ENCODE peak calls at places on chromosomes 5 and 9, in nine cellular contexts. K, R, P, O, E, Z, V, H and L are unnamed samples.

GRCh38 chr5:56487528-56488115 is 254.5 kb upstream of the ANKRD55 start:
- DNase-seq in O (no peak), E (no peak), Z (no peak), H (no peak), P (no peak), K (no peak), R (no peak), V (no peak), L (no peak)

GRCh38 chr9:97710356-97711222 is 13.4 kb upstream of the XPA start:
- DNase-seq in R (peak), O (peak), H (no peak), K (peak), P (peak), Z (no peak), E (peak), V (peak), L (no peak)

GRCh38 chr9:127567119-127567897 is 44.8 kb upstream of the STXBP1 start:
- DNase-seq in H (no peak), E (no peak), P (no peak), O (peak), K (no peak), V (peak), Z (peak), R (peak), L (no peak)

GRCh38 chr9:89605181-89606048 is 603 bp downstream of the GADD45G start:
- DNase-seq in O (peak), R (peak), P (no peak), E (peak), Z (peak), V (peak), H (no peak), K (peak), L (peak)

GRCh38 chr9:966936-967335 is 9.5 kb upstream of the DMRT3 start:
- DNase-seq in P (no peak), K (no peak), R (peak), E (no peak), H (no peak), Z (no peak), O (no peak), V (no peak), L (no peak)

GRCh38 chr9:81664638-81665513 is 24.5 kb downstream of the TLE1 start:
- DNase-seq in E (no peak), R (no peak), H (no peak), V (no peak), P (no peak), K (no peak), O (no peak), Z (no peak), L (no peak)

GRCh38 chr5:40842351-40842750 is 1.2 kb downstream of the CARD6 start:
- DNase-seq in P (peak), Z (no peak), H (no peak), V (no peak), O (no peak), K (no peak), R (no peak), E (peak), L (no peak)

GRCh38 chr5:25295067-25295466 is 650.3 kb upstream of the CDH10 start:
- DNase-seq in K (no peak), E (peak), V (no peak), O (no peak), P (no peak), H (no peak), Z (no peak), R (no peak), L (no peak)

GRCh38 chr5:78527054-78527884 is 121.3 kb downstream of the LHFPL2 start:
- DNase-seq in P (peak), H (peak), R (peak), Z (no peak), V (peak), K (peak), O (no peak), E (peak), L (no peak)

GRCh38 chr9:5531251-5531972 is 21.1 kb downstream of the PDCD1LG2 start:
- DNase-seq in E (peak), R (no peak), V (no peak), Z (no peak), H (no peak), K (no peak), O (no peak), P (no peak), L (no peak)

GRCh38 chr9:117839862-117840261 is 135.7 kb downstream of the TLR4 start:
- DNase-seq in K (no peak), E (no peak), Z (no peak), R (no peak), V (no peak), P (no peak), H (no peak), O (no peak), L (peak)

GRCh38 chr9:93663877-93664548 is 87.6 kb downstream of the PHF2 start:
- DNase-seq in R (no peak), V (no peak), E (no peak), K (no peak), P (no peak), Z (peak), H (no peak), O (no peak), L (no peak)

GRCh38 chr9:96554801-96555566 is 64.7 kb downstream of the CDC14B start:
- DNase-seq in Z (no peak), V (no peak), H (no peak), P (no peak), E (no peak), R (no peak), O (no peak), K (peak), L (no peak)

GRCh38 chr9:131815971-131816873 is 76.3 kb upstream of the RAPGEF1 start:
- DNase-seq in E (no peak), P (no peak), H (no peak), O (no peak), V (no peak), K (no peak), R (no peak), Z (no peak), L (no peak)

GRCh38 chr5:36378551-36378950 is 76.8 kb upstream of the RANBP3L start:
- DNase-seq in Z (no peak), R (no peak), K (no peak), P (no peak), H (no peak), V (no peak), O (no peak), E (peak), L (no peak)

GRCh38 chr5:123351820-123352219 is 71.4 kb downstream of the CEP120 start:
- DNase-seq in Z (no peak), E (no peak), P (no peak), R (no peak), O (no peak), H (no peak), K (no peak), V (no peak), L (no peak)

GRCh38 chr5:95870105-95870672 is 47.7 kb upstream of the GLRX start:
- DNase-seq in V (no peak), O (no peak), Z (no peak), K (no peak), R (no peak), H (no peak), E (peak), P (no peak), L (peak)

GRCh38 chr5:157860898-157861894 is 2.3 kb upstream of the CLINT1 start:
- DNase-seq in H (no peak), R (no peak), E (no peak), Z (no peak), O (no peak), P (no peak), K (no peak), V (no peak), L (peak)

GRCh38 chr5:95375591-95375990 is 15.6 kb upstream of the FAM81B start:
- DNase-seq in V (no peak), H (no peak), P (no peak), K (no peak), O (no peak), Z (no peak), E (no peak), R (no peak), L (no peak)

GRCh38 chr5:178205010-178205748 is 846 bp downstream of the HNRNPAB start:
- DNase-seq in Z (peak), V (peak), O (peak), K (peak), H (peak), E (peak), R (peak), P (peak), L (peak)

GRCh38 chr9:32706004-32706749 is 70.7 kb upstream of the TAF1L start:
- DNase-seq in E (peak), O (no peak), V (no peak), H (no peak), P (no peak), R (no peak), K (peak), Z (no peak), L (no peak)

GRCh38 chr5:84372066-84372700 is 12.5 kb downstream of the EDIL3 start:
- DNase-seq in Z (no peak), K (peak), E (no peak), P (no peak), H (peak), O (no peak), R (no peak), V (no peak), L (no peak)

GRCh38 chr5:110441035-110441434 is 285.4 kb downstream of the TMEM232 start:
- DNase-seq in K (peak), V (no peak), E (peak), Z (no peak), R (peak), H (peak), O (no peak), P (no peak), L (no peak)

GRCh38 chr5:56489272-56489671 is 256.1 kb upstream of the ANKRD55 start:
- DNase-seq in H (no peak), K (no peak), E (no peak), Z (no peak), V (no peak), O (peak), P (no peak), R (no peak), L (no peak)

GRCh38 chr9:89839427-89839826 is 234.6 kb downstream of the GADD45G start:
- DNase-seq in Z (no peak), H (no peak), R (no peak), K (no peak), E (no peak), V (no peak), O (no peak), P (no peak), L (no peak)

GRCh38 chr5:93581738-93582414 is 857 bp upstream of the NR2F1-AS1 start:
- DNase-seq in E (no peak), P (no peak), H (no peak), O (no peak), Z (no peak), R (peak), K (peak), V (no peak), L (no peak)

GRCh38 chr5:87169300-87169991 is 98.2 kb upstream of the RASA1 start:
- DNase-seq in Z (no peak), E (peak), V (no peak), R (no peak), O (no peak), P (no peak), K (no peak), H (no peak), L (no peak)

GRCh38 chr5:128574041-128574440 is 36.0 kb upstream of the FBN2 start:
- DNase-seq in O (no peak), E (peak), P (no peak), H (no peak), V (no peak), K (peak), Z (no peak), R (no peak), L (no peak)

GRCh38 chr5:78509145-78509865 is 139.3 kb downstream of the LHFPL2 start:
- DNase-seq in K (no peak), P (no peak), O (no peak), E (no peak), R (no peak), V (no peak), H (no peak), Z (no peak), L (no peak)

GRCh38 chr5:116075117-116075910 is 9.5 kb upstream of the COMMD10 start:
- DNase-seq in R (no peak), O (no peak), P (no peak), K (no peak), V (no peak), Z (no peak), E (no peak), H (no peak), L (peak)

GRCh38 chr5:135832263-135832555 is 2.3 kb upstream of the SLC25A48 start:
- DNase-seq in H (no peak), V (no peak), K (no peak), O (no peak), R (no peak), E (no peak), P (no peak), Z (no peak), L (no peak)

GRCh38 chr9:107389617-107390071 is 99.9 kb downstream of the KLF4 start:
- DNase-seq in E (peak), V (peak), P (no peak), O (peak), Z (no peak), K (peak), H (no peak), R (no peak), L (no peak)

GRCh38 chr5:3835817-3836216 is 240.2 kb downstream of the IRX1 start:
- DNase-seq in E (no peak), K (no peak), H (no peak), V (no peak), O (no peak), P (no peak), R (no peak), Z (no peak), L (no peak)

GRCh38 chr5:51395666-51396356 is 12.6 kb downstream of the ISL1 start:
- DNase-seq in K (no peak), E (no peak), Z (no peak), R (no peak), P (no peak), V (no peak), O (no peak), H (no peak), L (no peak)
- H3K4me3 ChIP-seq in K (no peak), E (no peak), Z (no peak), R (no peak), P (no peak), V (no peak), O (no peak), H (no peak), L (no peak)

GRCh38 chr9:124293712-124294504 is 36.2 kb downstream of the NEK6 start:
- DNase-seq in V (no peak), Z (no peak), O (no peak), R (no peak), P (no peak), H (no peak), K (no peak), E (peak), L (no peak)
- TF ChIP-seq CTCF in V (no peak), Z (no peak), O (no peak), R (no peak), P (no peak), H (peak), K (no peak), E (no peak), L (no peak)

GRCh38 chr5:2747372-2748179 is 3.9 kb downstream of the IRX2 start:
- DNase-seq in R (no peak), H (no peak), Z (no peak), P (no peak), V (no peak), E (no peak), O (no peak), K (no peak), L (no peak)

GRCh38 chr5:2749514-2750025 is 1.9 kb downstream of the IRX2 start:
- DNase-seq in Z (peak), H (no peak), V (no peak), O (no peak), P (no peak), K (no peak), R (no peak), E (no peak), L (no peak)

GRCh38 chr5:2748180-2748840 is 3.2 kb downstream of the IRX2 start:
- DNase-seq in R (no peak), K (no peak), E (no peak), V (no peak), P (no peak), H (no peak), O (no peak), Z (peak), L (no peak)

GRCh38 chr5:2750026-2750757 is 1.3 kb downstream of the IRX2 start:
- DNase-seq in R (peak), V (no peak), E (no peak), Z (peak), H (no peak), O (no peak), K (no peak), P (no peak), L (no peak)

GRCh38 chr5:2748841-2749513 is 2.5 kb downstream of the IRX2 start:
- DNase-seq in O (no peak), H (no peak), Z (peak), V (no peak), P (no peak), K (no peak), R (no peak), E (no peak), L (no peak)
- H3K4me3 ChIP-seq in O (peak), H (no peak), Z (peak), V (no peak), P (no peak), K (peak), R (no peak), E (peak), L (no peak)

GRCh38 chr9:109408759-109409462 is 88.1 kb upstream of the EPB41L4B start:
- DNase-seq in P (no peak), E (no peak), O (no peak), Z (no peak), K (no peak), R (no peak), H (no peak), V (no peak), L (no peak)

GRCh38 chr9:109414125-109414785 is 83.9 kb downstream of the PTPN3 start:
- DNase-seq in E (no peak), Z (no peak), R (peak), O (no peak), K (no peak), P (no peak), H (no peak), V (no peak), L (no peak)

GRCh38 chr9:109411069-109411761 is 86.9 kb downstream of the PTPN3 start:
- DNase-seq in R (no peak), E (no peak), O (no peak), K (no peak), H (no peak), Z (no peak), P (no peak), V (no peak), L (peak)

GRCh38 chr9:109411818-109412352 is 86.2 kb downstream of the PTPN3 start:
- DNase-seq in Z (no peak), E (peak), H (no peak), V (no peak), R (peak), K (peak), P (peak), O (no peak), L (peak)

DNA sequence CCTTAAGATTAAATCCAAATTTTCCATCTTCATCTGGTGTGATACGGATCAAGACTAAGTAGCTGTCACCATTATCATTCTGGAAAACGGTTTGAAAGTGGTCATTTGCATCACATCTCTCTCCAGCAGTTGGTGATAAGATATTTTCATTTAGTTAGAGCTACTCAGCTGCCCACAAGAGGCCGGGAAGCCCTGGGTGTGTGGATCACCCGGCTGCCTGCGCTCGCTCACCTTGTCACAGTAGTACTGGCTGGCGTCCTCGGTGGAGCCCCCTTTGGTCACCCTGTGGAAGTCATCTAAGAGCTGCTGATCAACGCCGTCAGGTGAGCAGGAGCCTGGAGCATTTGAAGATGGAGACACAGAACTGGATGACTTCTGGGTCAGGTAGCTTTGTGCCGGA is 88.1 kb downstream of the PTPN3 start:
- DNase-seq in O (no peak), K (no peak), R (peak), P (no peak), Z (no peak), H (no peak), V (no peak), E (no peak), L (no peak)
- TF ChIP-seq CTCF in O (no peak), K (no peak), R (peak), P (no peak), Z (no peak), H (peak), V (no peak), E (peak), L (peak)

GRCh38 chr9:83473488-83473971 is 64.7 kb downstream of the FRMD3 start:
- DNase-seq in H (no peak), K (peak), E (no peak), O (no peak), R (no peak), Z (no peak), V (no peak), P (no peak), L (peak)
- H3K4me3 ChIP-seq in H (no peak), K (no peak), E (no peak), O (no peak), R (no peak), Z (no peak), V (no peak), P (peak), L (peak)

GRCh38 chr9:106218854-106219253 is 524.5 kb downstream of the TMEM38B start:
- DNase-seq in V (no peak), R (no peak), E (no peak), P (no peak), K (no peak), O (no peak), H (no peak), Z (no peak), L (peak)

GRCh38 chr9:106220415-106220814 is 526.1 kb downstream of the TMEM38B start:
- DNase-seq in H (no peak), R (no peak), K (no peak), E (no peak), Z (no peak), P (no peak), O (no peak), V (no peak), L (no peak)

DNA sequence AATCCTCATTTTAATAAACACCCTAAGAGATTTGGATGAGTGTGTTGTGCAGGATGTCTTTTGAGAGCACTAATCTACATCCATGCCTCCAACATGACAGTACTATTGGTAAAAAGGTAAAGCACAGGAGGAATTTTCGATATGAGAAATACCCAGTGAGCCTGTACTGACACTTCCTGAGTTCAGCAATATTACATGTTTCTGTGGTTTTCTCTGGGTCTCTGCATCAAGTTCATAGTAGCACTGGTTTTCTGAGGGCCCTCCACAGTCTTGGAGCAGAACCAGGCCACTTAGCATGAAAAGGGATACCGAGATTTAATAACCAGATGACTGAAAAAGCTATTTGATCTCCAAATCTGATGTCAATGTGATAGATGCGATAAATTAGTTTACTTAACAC is 524.1 kb downstream of the TMEM38B start:
- DNase-seq in R (no peak), Z (no peak), V (no peak), E (no peak), P (no peak), K (no peak), H (no peak), O (no peak), L (peak)
- TF ChIP-seq CTCF in R (no peak), Z (no peak), V (no peak), E (no peak), P (no peak), K (no peak), H (no peak), O (no peak), L (no peak)

DNA sequence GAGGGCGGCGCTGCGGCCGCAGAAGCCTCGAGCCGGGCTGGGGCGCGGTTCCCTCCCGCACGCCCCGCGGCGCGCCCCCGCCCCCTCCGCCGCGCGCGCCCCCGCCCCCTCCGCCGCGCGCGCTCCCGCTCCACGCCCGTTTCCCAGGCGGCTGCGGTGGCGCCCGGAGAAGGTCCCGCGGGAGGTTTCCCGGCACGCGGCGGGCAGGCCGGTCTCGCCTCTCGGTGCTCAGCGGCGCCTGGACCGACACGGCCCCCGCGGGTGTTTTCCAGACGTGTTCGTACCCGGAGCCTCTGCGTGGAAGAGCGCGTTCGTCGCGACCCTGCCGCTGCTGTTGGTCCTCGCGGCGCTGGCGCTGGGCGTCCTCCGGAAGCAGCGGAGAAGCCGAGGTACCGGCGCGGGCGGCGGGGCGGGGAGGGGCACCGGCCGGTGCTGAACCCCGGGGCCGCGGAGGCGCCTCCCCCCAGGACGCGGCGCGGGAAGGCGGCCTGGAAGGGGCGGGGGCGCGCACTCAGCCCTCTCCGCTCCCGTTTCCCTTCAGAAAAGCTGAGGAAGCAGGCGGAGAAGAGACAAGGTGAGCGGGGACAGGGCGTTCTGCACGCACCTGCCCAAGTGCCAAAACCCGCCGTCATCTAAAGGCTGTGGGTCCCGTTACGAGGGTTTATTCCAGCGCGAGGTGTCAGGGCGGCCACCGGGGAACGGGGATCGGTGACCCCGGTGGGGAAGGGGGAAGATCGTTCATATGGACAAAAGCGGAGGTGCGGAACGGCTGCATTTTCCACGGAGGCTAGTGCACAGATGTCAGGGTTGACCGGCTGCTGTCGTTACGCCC is 13.1 kb downstream of the BTNL9 start:
- DNase-seq in Z (no peak), O (no peak), P (peak), V (no peak), H (no peak), R (peak), K (peak), E (no peak), L (peak)
- H3K4me3 ChIP-seq in Z (peak), O (peak), P (peak), V (peak), H (peak), R (peak), K (peak), E (peak), L (peak)